ENCODE peak calls at places on chromosomes 3 and 15, in four cellular contexts. S, O, B and Z are unnamed samples.

GRCh38 chr3:142543307-142543706 is 35.2 kb downstream of the ATR start:
- DNase-seq in S (no peak), O (no peak), B (no peak), Z (no peak)

GRCh38 chr3:195034101-195034500 is 236.9 kb downstream of the XXYLT1 start:
- DNase-seq in S (no peak), O (no peak), B (no peak), Z (no peak)

GRCh38 chr3:123719785-123720531 is 135.1 kb upstream of the HACD2 start:
- DNase-seq in S (no peak), O (no peak), B (no peak), Z (no peak)

GRCh38 chr3:123766195-123767019 is 117.7 kb downstream of the MYLK start:
- DNase-seq in S (peak; percentile 26), O (peak; percentile 51), B (no peak), Z (no peak)

GRCh38 chr3:89617706-89618105 is 510.3 kb downstream of the EPHA3 start:
- DNase-seq in S (no peak), O (no peak), B (no peak), Z (no peak)

GRCh38 chr3:73694988-73695757 is 70.4 kb upstream of the PDZRN3 start:
- DNase-seq in S (no peak), O (no peak), B (no peak), Z (no peak)

GRCh38 chr15:94638183-94638582 is 406.8 kb downstream of the MCTP2 start:
- DNase-seq in S (no peak), O (peak; percentile 51), B (no peak), Z (no peak)

GRCh38 chr3:61928776-61929175 is 367.4 kb downstream of the PTPRG start:
- DNase-seq in S (no peak), O (no peak), B (no peak), Z (no peak)

GRCh38 chr3:186386883-186387560 is 25.0 kb upstream of the DGKG start:
- DNase-seq in S (no peak), O (no peak), B (no peak), Z (no peak)

GRCh38 chr3:59313365-59313764 is 263.5 kb upstream of the CFAP20DC start:
- DNase-seq in S (peak; percentile 7), O (peak; percentile 76), B (no peak), Z (peak; percentile 50)

GRCh38 chr3:42032693-42033349 is 58.3 kb upstream of the TRAK1 start:
- DNase-seq in S (peak; percentile 95), O (no peak), B (no peak), Z (no peak)

GRCh38 chr3:30476373-30477082 is 129.9 kb upstream of the TGFBR2 start:
- DNase-seq in S (peak; percentile 82), O (no peak), B (no peak), Z (no peak)

GRCh38 chr15:34109775-34110663 is 8.1 kb downstream of the PGBD4 start:
- DNase-seq in S (peak; percentile 45), O (no peak), B (no peak), Z (peak; percentile 11)

GRCh38 chr15:57747206-57747605 is 40.7 kb downstream of the POLR2M start:
- DNase-seq in S (no peak), O (no peak), B (no peak), Z (no peak)

GRCh38 chr3:63032876-63033275 is 157.7 kb upstream of the CADPS start:
- DNase-seq in S (no peak), O (no peak), B (no peak), Z (no peak)

GRCh38 chr3:133591271-133591742 is 17.8 kb downstream of the CDV3 start:
- DNase-seq in S (no peak), O (no peak), B (no peak), Z (no peak)

GRCh38 chr15:99167640-99168039 is 62.8 kb downstream of the SYNM start:
- DNase-seq in S (no peak), O (no peak), B (peak; percentile 45), Z (no peak)

GRCh38 chr3:30702038-30702437 is 95.6 kb downstream of the TGFBR2 start:
- DNase-seq in S (no peak), O (no peak), B (no peak), Z (no peak)

GRCh38 chr3:185764168-185764988 is 60.5 kb downstream of the IGF2BP2 start:
- DNase-seq in S (no peak), O (no peak), B (no peak), Z (no peak)

GRCh38 chr15:26051771-26052685 is 188.9 kb upstream of the ATP10A start:
- DNase-seq in S (no peak), O (no peak), B (no peak), Z (no peak)

GRCh38 chr15:49758856-49759255 is 138.0 kb downstream of the DTWD1 start:
- DNase-seq in S (no peak), O (no peak), B (no peak), Z (no peak)

GRCh38 chr3:61844346-61844745 is 283.0 kb downstream of the PTPRG start:
- DNase-seq in S (no peak), O (no peak), B (no peak), Z (no peak)

GRCh38 chr3:113158210-113158609 is 53.1 kb upstream of the BOC start:
- DNase-seq in S (no peak), O (no peak), B (no peak), Z (no peak)

GRCh38 chr3:116005404-116005803 is 382.1 kb downstream of the GAP43 start:
- DNase-seq in S (no peak), O (no peak), B (no peak), Z (no peak)

GRCh38 chr3:166902374-166902773 is 477.7 kb downstream of the ZBBX start:
- DNase-seq in S (no peak), O (no peak), B (no peak), Z (no peak)

GRCh38 chr15:63287109-63287508 is 9.7 kb downstream of the APH1B start:
- DNase-seq in S (no peak), O (no peak), B (no peak), Z (no peak)

GRCh38 chr3:190710723-190711122 is 151.8 kb downstream of the GMNC start:
- DNase-seq in S (no peak), O (no peak), B (no peak), Z (no peak)

GRCh38 chr3:12810013-12810780 is 13.7 kb downstream of the CAND2 start:
- DNase-seq in S (peak; percentile 85), O (peak; percentile 99), B (peak; percentile 41), Z (peak; percentile 92)

GRCh38 chr3:159620873-159621272 is 367.8 kb upstream of the IL12A start:
- DNase-seq in S (no peak), O (no peak), B (no peak), Z (no peak)

GRCh38 chr15:75210867-75211266 is 9.2 kb downstream of the C15orf39 start:
- DNase-seq in S (no peak), O (no peak), B (no peak), Z (no peak)

GRCh38 chr15:75209289-75209676 is 7.6 kb downstream of the C15orf39 start:
- DNase-seq in S (no peak), O (no peak), B (no peak), Z (no peak)

GRCh38 chr15:75206803-75207617 is 5.3 kb downstream of the C15orf39 start:
- DNase-seq in S (no peak), O (no peak), B (no peak), Z (no peak)

GRCh38 chr15:75207618-75208500 is 6.2 kb downstream of the C15orf39 start:
- DNase-seq in S (no peak), O (no peak), B (no peak), Z (no peak)

GRCh38 chr15:75208501-75209288 is 7.0 kb downstream of the C15orf39 start:
- DNase-seq in S (no peak), O (no peak), B (no peak), Z (no peak)
- TF ChIP-seq ZNF274 in S (no peak), O (no peak), B (no peak), Z (no peak)

DNA sequence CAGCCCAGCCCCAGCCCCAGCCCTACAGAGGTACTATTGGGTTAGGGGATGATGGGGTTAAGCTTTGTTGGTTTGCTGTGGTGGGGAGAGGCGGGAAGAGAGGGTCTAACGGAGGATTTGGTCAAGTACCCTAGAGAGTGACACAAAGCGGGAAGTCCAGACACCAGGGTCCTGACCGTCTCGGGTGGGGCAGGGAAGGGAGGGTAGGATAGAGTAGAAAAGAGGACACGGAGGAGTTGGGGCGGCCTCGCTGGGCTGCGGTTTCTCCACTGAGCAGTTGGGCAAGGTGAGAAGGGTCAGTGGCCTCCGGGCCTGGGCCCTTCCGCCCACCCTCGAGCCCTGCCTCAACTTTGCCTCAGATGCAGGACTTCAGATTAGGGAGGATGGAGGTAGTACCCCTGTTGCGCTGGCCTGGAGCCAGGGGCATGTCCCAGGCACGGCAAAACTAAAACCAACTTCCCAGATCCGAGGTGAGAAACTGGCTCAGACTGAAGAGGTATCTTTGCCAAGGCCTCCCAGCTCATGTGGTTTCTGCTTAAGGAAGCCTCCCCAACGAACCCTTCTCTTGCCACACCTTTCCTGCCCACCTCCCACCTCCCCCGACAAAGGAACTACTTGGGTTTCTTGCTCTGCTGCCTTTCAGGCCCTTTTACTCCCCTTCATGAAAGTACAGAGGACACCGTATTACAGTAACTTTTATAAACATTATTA is 551 bp downstream of the PML start:
- DNase-seq in S (no peak), O (no peak), B (no peak), Z (no peak)
- TF ChIP-seq SUZ12 in S (no peak), O (no peak), B (no peak), Z (no peak)

GRCh38 chr3:171825222-171825828 is 15.0 kb upstream of the PLD1 start:
- DNase-seq in S (peak; percentile 78), O (no peak), B (no peak), Z (no peak)
- H3K4me1 ChIP-seq in S (peaks cover 91% of the 10 kb centered on the region), O (peaks cover 2% of the 10 kb centered on the region), B (no peaks in the 10 kb centered on the region), Z (no peaks in the 10 kb centered on the region)

DNA sequence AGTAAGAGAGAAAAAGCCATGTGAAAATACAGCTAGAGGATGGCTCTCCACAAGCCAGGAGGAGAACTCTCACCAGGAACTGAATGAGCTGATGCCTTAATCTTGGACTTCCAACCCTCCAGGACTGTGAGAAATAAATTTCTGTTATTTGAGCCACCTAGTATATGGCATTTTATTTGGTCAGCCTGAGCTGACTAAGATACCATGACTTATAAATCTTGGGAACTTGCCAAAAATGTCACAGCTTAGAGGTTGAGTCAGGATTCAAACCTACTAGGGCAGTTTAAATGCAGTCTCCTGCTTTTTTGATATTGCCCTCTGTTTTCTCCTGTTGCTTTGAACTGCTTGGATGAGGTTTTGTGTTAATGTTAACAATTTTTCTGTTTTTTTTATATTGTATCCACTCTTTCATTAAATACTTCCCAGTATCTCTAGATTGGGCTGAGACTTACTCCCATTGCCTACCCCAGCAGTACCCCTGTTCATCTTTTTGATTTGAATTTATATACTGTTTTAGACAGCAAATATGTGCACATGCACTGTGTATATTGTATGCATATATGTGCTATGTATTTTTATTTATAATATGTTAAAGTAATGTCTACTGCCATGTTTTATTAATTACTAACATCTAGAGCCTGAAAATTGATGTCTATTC is 1223.2 kb downstream of the OTOL1 start:
- DNase-seq in S (no peak), O (no peak), B (no peak), Z (no peak)
- TF ChIP-seq ZNF274 in S (no peak), O (no peak), B (no peak), Z (no peak)